ENCODE peak calls at places on chromosomes 6 and 20, in four cellular contexts. S is CD8-positive, alpha-beta T cell; F is K562; B is heart right ventricle. V is an unnamed sample.

GRCh38 chr6:98835149-98836024 is 1.0 kb downstream of the POU3F2 start:
- DNase-seq in F (no peak), S (no peak), B (peak; percentile 11), V (peak; percentile 15)

GRCh38 chr20:7313047-7313446 is 545.6 kb downstream of the BMP2 start:
- DNase-seq in F (no peak), S (no peak), B (no peak), V (no peak)

GRCh38 chr6:45933855-45934254 is 81.8 kb downstream of the CLIC5 start:
- DNase-seq in B (no peak), F (no peak), S (no peak), V (peak; percentile 95)

GRCh38 chr6:13604546-13605416 is 10.4 kb upstream of the NOL7 start:
- DNase-seq in B (no peak), F (no peak), S (no peak), V (no peak)

GRCh38 chr20:43915209-43916072 is 789 bp downstream of the TOX2 start:
- DNase-seq in S (peak; percentile 25), F (no peak), B (peak; percentile 31), V (peak; percentile 62)

GRCh38 chr6:90459225-90459758 is 127.6 kb downstream of the MAP3K7 start:
- DNase-seq in B (no peak), S (no peak), F (no peak), V (no peak)

GRCh38 chr6:163420315-163420667 is 5.8 kb downstream of the QKI start:
- DNase-seq in S (no peak), F (no peak), B (no peak), V (no peak)

GRCh38 chr6:168052291-168052891 is 26.6 kb downstream of the FRMD1 start:
- DNase-seq in S (no peak), B (no peak), F (no peak), V (no peak)

GRCh38 chr6:25637946-25638345 is 14.1 kb upstream of the SCGN start:
- DNase-seq in F (no peak), B (no peak), S (no peak), V (no peak)

GRCh38 chr6:27889628-27890315 is 22.4 kb downstream of the OR2B2 start:
- DNase-seq in B (no peak), S (no peak), F (no peak), V (no peak)

GRCh38 chr20:2140561-2140960 is 38.9 kb downstream of the STK35 start:
- DNase-seq in B (peak; percentile 54), F (no peak), S (no peak), V (no peak)

GRCh38 chr6:40599580-40599979 is 12.4 kb upstream of the LRFN2 start:
- DNase-seq in B (no peak), F (no peak), S (no peak), V (no peak)

GRCh38 chr20:8790442-8791074 is 278.3 kb upstream of the PLCB4 start:
- DNase-seq in F (peak; percentile 34), B (no peak), S (no peak), V (peak; percentile 32)

GRCh38 chr6:111011360-111012142 is 29.7 kb downstream of the RPF2 start:
- DNase-seq in F (peak; percentile 27), S (no peak), B (no peak), V (no peak)

GRCh38 chr6:13274707-13275434 is 53.5 kb downstream of the TBC1D7 start:
- DNase-seq in F (peak; percentile 31), B (no peak), S (no peak), V (no peak)

GRCh38 chr6:100230976-100231316 is 233.8 kb downstream of the SIM1 start:
- DNase-seq in S (no peak), B (no peak), F (no peak), V (no peak)

GRCh38 chr20:47915495-47915894 is 130.2 kb upstream of the SULF2 start:
- DNase-seq in B (no peak), S (no peak), F (no peak), V (no peak)

GRCh38 chr20:19083136-19083621 is 129.3 kb upstream of the SLC24A3 start:
- DNase-seq in B (no peak), F (no peak), S (no peak), V (no peak)

GRCh38 chr6:152981989-152982767 is 663 bp downstream of the FBXO5 start:
- DNase-seq in B (peak; percentile 33), S (no peak), F (peak; percentile 57), V (no peak)

GRCh38 chr20:25341716-25342680 is 48.6 kb downstream of the ABHD12 start:
- DNase-seq in S (no peak), B (no peak), F (no peak), V (no peak)

GRCh38 chr6:79385893-79386292 is 151.3 kb downstream of the LCA5 start:
- DNase-seq in S (no peak), F (no peak), B (no peak), V (no peak)

GRCh38 chr6:40160826-40161225 is 226.6 kb upstream of the MOCS1 start:
- DNase-seq in F (no peak), S (no peak), B (no peak), V (no peak)

GRCh38 chr6:165762876-165763275 is 99.8 kb upstream of the PDE10A start:
- DNase-seq in B (no peak), S (no peak), F (no peak), V (no peak)

GRCh38 chr6:21053612-21054011 is 519.4 kb downstream of the CDKAL1 start:
- DNase-seq in S (no peak), F (no peak), B (no peak), V (no peak)

GRCh38 chr6:18263561-18264337 is 581 bp downstream of the DEK start:
- DNase-seq in B (peak; percentile 79), F (peak; percentile 89), S (peak; percentile 38), V (peak; percentile 88)

GRCh38 chr20:46705378-46705729 is 4.1 kb upstream of the SLC2A10 start:
- DNase-seq in S (no peak), B (no peak), F (no peak), V (no peak)

GRCh38 chr6:25026723-25027122 is 91.0 kb upstream of the RIPOR2 start:
- DNase-seq in B (no peak), F (no peak), S (no peak), V (no peak)

GRCh38 chr6:43624786-43625288 is 4.2 kb downstream of the GTPBP2 start:
- DNase-seq in F (no peak), B (no peak), S (no peak), V (no peak)

GRCh38 chr6:139736507-139736906 is 362.1 kb upstream of the CITED2 start:
- DNase-seq in B (no peak), S (no peak), F (no peak), V (no peak)

GRCh38 chr6:10381830-10382208 is 33.1 kb downstream of the TFAP2A start:
- DNase-seq in F (no peak), B (no peak), S (no peak), V (no peak)

GRCh38 chr6:13303668-13304017 is 24.7 kb downstream of the TBC1D7 start:
- DNase-seq in F (no peak), B (peak; percentile 73), S (no peak), V (peak; percentile 40)

GRCh38 chr20:40703981-40704530 is 15.0 kb upstream of the MAFB start:
- DNase-seq in F (no peak), B (no peak), S (no peak), V (no peak)

GRCh38 chr20:38844963-38845362 is 39.5 kb downstream of the PPP1R16B start:
- DNase-seq in B (no peak), F (no peak), S (no peak), V (no peak)

DNA sequence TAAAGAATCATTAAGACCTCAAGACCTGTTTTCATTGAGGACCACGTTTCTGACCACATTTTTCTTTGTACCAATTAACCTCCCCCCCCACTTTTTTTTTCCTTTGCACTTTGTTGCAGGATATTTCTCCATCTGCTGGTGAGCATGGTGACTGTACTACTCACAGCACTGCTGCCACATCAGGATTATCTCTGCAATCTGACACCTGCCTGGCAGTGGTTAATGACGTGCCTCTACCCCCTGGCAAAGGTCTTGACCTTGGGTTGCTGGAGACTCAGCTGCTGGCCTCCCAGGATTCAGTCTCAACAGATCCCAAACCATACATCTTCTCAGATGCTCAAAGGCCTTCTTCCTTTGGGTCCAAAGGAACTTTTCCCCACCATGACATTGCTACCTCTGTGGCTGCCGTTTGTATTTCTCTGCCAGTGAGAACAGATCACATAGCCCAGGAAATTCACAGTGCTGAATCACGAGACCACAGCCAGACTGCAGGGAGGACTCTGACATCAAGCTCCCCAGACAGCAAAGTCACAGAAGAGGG is 46.6 kb upstream of the EDN3 start:
- DNase-seq in S (peak; percentile 37), F (no peak), B (no peak), V (no peak)
- H3K36me3 ChIP-seq in S (peaks cover 8% of the 10 kb centered on the region), F (no peaks in the 10 kb centered on the region), B (no peaks in the 10 kb centered on the region), V (no peaks in the 10 kb centered on the region)

DNA sequence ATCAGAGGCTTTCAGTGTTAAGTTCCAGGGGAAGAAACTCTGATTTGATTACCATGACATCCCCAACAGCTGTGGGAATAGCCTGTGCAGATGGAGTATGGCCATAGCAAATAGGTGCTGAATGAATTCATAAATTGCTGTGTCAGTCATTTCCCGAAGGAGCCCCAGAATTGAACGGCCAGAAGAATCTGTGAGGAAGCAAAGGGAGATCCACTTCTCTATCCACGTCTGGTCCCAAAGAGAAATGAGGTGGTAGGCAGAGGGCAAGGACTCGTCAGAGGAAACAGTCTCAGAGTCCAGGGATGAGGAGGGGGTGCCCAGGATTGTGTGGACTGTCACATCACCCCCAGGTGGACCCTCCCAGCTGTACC is 3.1 kb upstream of the TAF8 start:
- DNase-seq in B (no peak), S (no peak), F (no peak), V (no peak)
- H3K4me1 ChIP-seq in B (peaks cover 89% of the 10 kb centered on the region), S (peaks cover 57% of the 10 kb centered on the region), F (peaks cover 54% of the 10 kb centered on the region), V (peaks cover 23% of the 10 kb centered on the region)

DNA sequence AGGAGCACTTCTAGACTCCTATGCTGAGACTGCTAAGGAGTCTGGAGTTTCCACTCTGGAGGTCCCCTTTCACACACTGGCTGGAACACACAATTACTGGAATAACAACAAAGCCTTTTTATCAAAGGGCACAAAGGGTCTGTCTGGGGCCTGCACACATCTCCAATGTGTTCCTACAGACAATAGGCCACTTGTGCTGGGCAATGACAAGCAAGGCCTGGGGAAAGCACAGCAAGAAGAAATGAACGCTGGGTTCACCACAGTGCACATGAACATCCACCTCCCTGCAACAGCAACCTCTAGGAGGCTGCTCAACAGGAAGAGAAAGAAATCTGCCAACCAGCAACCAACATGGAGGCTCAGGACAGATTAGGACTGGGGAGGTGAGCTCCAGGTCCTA is 43.9 kb downstream of the TRPC4AP start:
- DNase-seq in F (no peak), B (no peak), S (no peak), V (no peak)
- H3K36me3 ChIP-seq in F (peaks cover 79% of the 10 kb centered on the region), B (no peaks in the 10 kb centered on the region), S (peaks cover 17% of the 10 kb centered on the region), V (peaks cover 64% of the 10 kb centered on the region)

GRCh38 chr6:5673016-5673415 is 333.7 kb downstream of the NRN1 start:
- DNase-seq in S (no peak), B (no peak), F (no peak), V (no peak)
- H3K4me1 ChIP-seq in S (peaks cover 42% of the 10 kb centered on the region), B (peaks cover 26% of the 10 kb centered on the region), F (peaks cover 17% of the 10 kb centered on the region), V (peaks cover 10% of the 10 kb centered on the region)

GRCh38 chr6:2782825-2783187 is 17.6 kb downstream of the WRNIP1 start:
- DNase-seq in F (no peak), B (no peak), S (no peak), V (no peak)
- H3K36me3 ChIP-seq in F (peaks cover 86% of the 10 kb centered on the region), B (no peaks in the 10 kb centered on the region), S (peaks cover 14% of the 10 kb centered on the region), V (peaks cover 75% of the 10 kb centered on the region)

GRCh38 chr20:57400821-57401564 is 9.8 kb downstream of the RBM38 start:
- DNase-seq in B (no peak), F (no peak), S (no peak), V (no peak)
- H3K4me1 ChIP-seq in B (peaks cover 63% of the 10 kb centered on the region), F (no peaks in the 10 kb centered on the region), S (peaks cover 95% of the 10 kb centered on the region), V (peaks cover 20% of the 10 kb centered on the region)

GRCh38 chr6:36499918-36500317 is 47.4 kb downstream of the STK38 start:
- DNase-seq in B (no peak), S (no peak), F (no peak), V (no peak)
- H3K36me3 ChIP-seq in B (no peaks in the 10 kb centered on the region), S (peaks cover 47% of the 10 kb centered on the region), F (peaks cover 57% of the 10 kb centered on the region), V (peaks cover 89% of the 10 kb centered on the region)